ENCODE peak calls at places on chromosomes 5 and 9, in nine cellular contexts. R, K, U, V, S, M, C, P and A are unnamed samples.

GRCh38 chr5:44389410-44389879 is at the start of gene FGF10:
- DNase-seq in R (peak), M (peak), C (no peak), S (no peak), U (no peak), K (no peak), V (peak), P (peak), A (peak)

GRCh38 chr5:110751902-110752762 is 13.3 kb downstream of the SLC25A46 start:
- DNase-seq in S (peak), R (no peak), P (no peak), M (no peak), C (no peak), U (peak), V (no peak), K (peak), A (no peak)

GRCh38 chr5:1930880-1931589 is 48.3 kb upstream of the IRX4 start:
- DNase-seq in V (peak), R (peak), M (peak), P (no peak), S (no peak), U (no peak), K (no peak), C (no peak), A (peak)

GRCh38 chr5:61306531-61307195 is 25.4 kb upstream of the ZSWIM6 start:
- DNase-seq in K (peak), S (peak), P (peak), R (no peak), U (peak), M (no peak), C (no peak), V (no peak), A (no peak)

GRCh38 chr9:21119093-21119770 is 22.4 kb downstream of the IFNW1 start:
- DNase-seq in C (no peak), U (no peak), P (no peak), M (no peak), V (no peak), K (no peak), R (no peak), S (peak), A (no peak)

GRCh38 chr9:136622538-136622948 is 40.2 kb upstream of the EGFL7 start:
- DNase-seq in R (no peak), V (no peak), K (no peak), U (no peak), C (no peak), P (no peak), S (no peak), M (no peak), A (no peak)

GRCh38 chr5:34524123-34524522 is 132.0 kb upstream of the RAI14 start:
- DNase-seq in R (no peak), U (peak), V (no peak), S (peak), M (peak), K (peak), C (no peak), P (peak), A (no peak)

GRCh38 chr9:127628644-127629467 is 16.8 kb downstream of the STXBP1 start:
- DNase-seq in C (no peak), S (no peak), R (peak), K (no peak), V (no peak), M (peak), U (peak), P (peak), A (no peak)

GRCh38 chr5:157267766-157268480 is 2.0 kb downstream of the CYFIP2 start:
- DNase-seq in R (no peak), K (no peak), C (no peak), V (no peak), M (no peak), S (no peak), P (no peak), U (no peak), A (no peak)
- TF ChIP-seq CTCF in R (no peak), K (peak), C (no peak), V (peak), M (no peak), S (no peak), P (no peak), U (no peak), A (no peak)

GRCh38 chr9:77449177-77450092 is 198.7 kb downstream of the GNA14 start:
- DNase-seq in S (peak), U (peak), P (peak), K (peak), M (no peak), V (no peak), R (no peak), C (peak), A (no peak)
- TF ChIP-seq CTCF in S (no peak), U (no peak), P (peak), K (peak), M (no peak), V (peak), R (no peak), C (no peak), A (no peak)

GRCh38 chr9:38668791-38669466 is 48.5 kb upstream of the ANKRD18A start:
- DNase-seq in K (no peak), V (no peak), M (no peak), C (no peak), U (no peak), S (no peak), P (no peak), R (no peak), A (no peak)

GRCh38 chr9:38659538-38659937 is 39.1 kb upstream of the ANKRD18A start:
- DNase-seq in U (no peak), K (no peak), M (no peak), R (no peak), S (no peak), P (no peak), V (no peak), C (no peak), A (no peak)

GRCh38 chr9:38662763-38663593 is 42.6 kb upstream of the ANKRD18A start:
- DNase-seq in R (no peak), K (peak), U (peak), M (no peak), S (peak), V (no peak), P (peak), C (no peak), A (no peak)
- TF ChIP-seq CTCF in R (no peak), K (peak), U (peak), M (peak), S (peak), V (peak), P (peak), C (no peak), A (peak)

DNA sequence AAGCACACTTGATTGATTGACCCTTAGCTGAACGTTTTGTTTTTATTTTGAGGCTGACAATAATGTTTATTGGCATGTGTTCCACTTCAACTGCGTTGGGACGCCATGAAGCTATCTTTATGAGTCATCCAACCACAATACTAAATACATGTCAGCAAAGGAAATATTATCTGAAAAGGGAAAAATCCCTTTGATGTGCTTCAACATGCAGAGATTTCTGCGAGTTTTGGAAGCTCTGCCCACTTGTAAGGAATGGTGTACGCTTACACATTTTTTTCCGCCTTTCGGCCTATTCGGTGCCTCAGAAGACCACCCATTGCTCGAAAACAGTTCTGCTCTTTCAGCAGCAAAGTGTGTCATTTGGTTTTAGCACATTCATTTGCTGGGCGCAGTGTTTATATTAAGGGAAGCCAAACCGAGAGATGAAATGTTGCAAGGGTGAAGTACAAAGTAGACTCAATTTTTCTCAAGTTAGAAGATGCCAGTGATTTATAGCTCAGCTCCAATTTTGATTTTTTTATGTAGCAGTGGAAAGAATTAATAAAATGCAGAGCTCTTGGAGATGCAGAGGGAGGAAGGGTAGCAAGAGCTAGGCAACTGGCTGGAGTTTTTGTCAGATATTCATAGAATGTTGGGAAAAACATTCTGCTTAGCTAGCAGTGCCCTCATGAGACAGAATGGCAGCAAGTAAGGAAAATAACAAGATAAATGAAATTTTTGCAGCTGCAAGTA is 68.9 kb downstream of the PRDM6 start:
- DNase-seq in P (peak), S (peak), U (peak), R (no peak), K (peak), M (no peak), V (no peak), C (no peak), A (no peak)
- TF ChIP-seq CTCF in P (peak), S (no peak), U (peak), R (no peak), K (peak), M (no peak), V (no peak), C (no peak), A (no peak)

GRCh38 chr9:89926167-89926566 is 321.4 kb downstream of the GADD45G start:
- DNase-seq in U (no peak), M (no peak), S (no peak), V (no peak), R (no peak), P (no peak), K (no peak), C (no peak), A (no peak)

GRCh38 chr9:89926691-89927220 is 321.9 kb downstream of the GADD45G start:
- DNase-seq in C (no peak), M (no peak), V (no peak), P (no peak), K (no peak), R (no peak), S (no peak), U (no peak), A (no peak)

GRCh38 chr9:89923961-89924504 is 319.2 kb downstream of the GADD45G start:
- DNase-seq in U (peak), K (peak), P (no peak), R (no peak), M (peak), V (no peak), S (no peak), C (no peak), A (no peak)

GRCh38 chr9:89923174-89923573 is 318.4 kb downstream of the GADD45G start:
- DNase-seq in U (no peak), V (no peak), S (no peak), M (no peak), C (no peak), R (no peak), K (no peak), P (no peak), A (no peak)

GRCh38 chr9:89924611-89925010 is 319.8 kb downstream of the GADD45G start:
- DNase-seq in R (no peak), K (no peak), S (no peak), U (no peak), C (no peak), V (no peak), M (no peak), P (no peak), A (no peak)
- TF ChIP-seq CTCF in R (no peak), K (no peak), S (no peak), U (no peak), C (no peak), V (no peak), M (no peak), P (no peak), A (no peak)

GRCh38 chr5:91635950-91636349 is 252.8 kb upstream of the ARRDC3 start:
- DNase-seq in R (no peak), S (no peak), P (no peak), M (no peak), U (no peak), V (no peak), C (no peak), K (no peak), A (no peak)

GRCh38 chr5:91639744-91640143 is 256.6 kb upstream of the ARRDC3 start:
- DNase-seq in C (no peak), K (no peak), U (no peak), M (no peak), V (no peak), S (no peak), R (no peak), P (no peak), A (no peak)

GRCh38 chr5:91632871-91633270 is 249.8 kb upstream of the ARRDC3 start:
- DNase-seq in S (no peak), V (no peak), P (no peak), U (no peak), C (no peak), M (no peak), K (no peak), R (no peak), A (no peak)

GRCh38 chr5:91638010-91638409 is 254.9 kb upstream of the ARRDC3 start:
- DNase-seq in R (no peak), M (no peak), V (no peak), P (no peak), S (no peak), K (no peak), C (no peak), U (no peak), A (no peak)

GRCh38 chr5:91636351-91636750 is 253.2 kb upstream of the ARRDC3 start:
- DNase-seq in M (no peak), R (no peak), P (no peak), S (no peak), K (peak), U (no peak), C (no peak), V (no peak), A (no peak)
- TF ChIP-seq CTCF in M (no peak), R (no peak), P (no peak), S (no peak), K (no peak), U (no peak), C (no peak), V (peak), A (peak)

DNA sequence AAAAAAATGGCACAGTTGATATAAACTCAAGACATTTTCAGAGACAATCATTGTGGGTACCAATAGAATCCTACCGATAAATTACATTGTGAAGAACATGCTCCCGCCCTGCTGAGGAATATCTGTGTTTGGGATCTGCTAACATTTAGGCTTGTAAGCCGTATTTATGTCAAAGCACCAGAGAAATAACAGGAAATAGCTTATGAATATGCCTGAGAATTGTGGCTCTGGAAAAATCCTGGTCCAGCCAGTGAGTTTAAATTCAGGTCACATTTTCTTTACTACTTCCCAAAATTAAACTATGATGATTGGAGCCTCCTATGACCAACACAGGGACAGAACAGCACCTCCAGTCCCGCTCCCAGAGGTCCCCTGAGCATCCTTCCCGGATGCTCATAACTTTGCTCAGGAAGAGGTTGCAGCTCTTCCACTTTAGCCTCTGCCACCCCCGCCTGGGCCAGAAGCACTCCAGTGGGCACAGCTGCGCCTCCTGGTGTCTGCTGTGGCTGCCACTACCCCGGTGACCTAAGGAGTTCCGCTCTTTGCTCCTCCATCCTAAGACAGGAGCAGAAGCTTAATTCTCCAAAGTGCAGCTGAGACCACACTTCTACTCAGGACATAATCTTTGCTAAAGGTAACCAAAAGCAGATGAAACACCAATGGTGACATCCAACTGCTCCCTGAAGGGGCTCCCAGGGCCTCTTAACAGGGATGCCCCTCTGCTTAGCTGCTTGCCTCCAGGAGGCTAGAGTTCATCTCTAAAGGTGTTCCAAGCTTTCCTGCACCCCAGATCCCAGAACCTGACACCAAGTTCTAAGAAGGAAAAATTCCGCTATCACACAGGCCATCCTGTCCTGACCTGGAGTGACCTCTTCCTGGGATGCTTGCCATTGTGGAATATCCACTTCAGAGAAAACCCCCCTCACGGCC is 58.8 kb downstream of the SLC1A1 start:
- DNase-seq in R (peak), V (peak), M (no peak), U (peak), K (no peak), C (no peak), P (no peak), S (peak), A (peak)
- TF ChIP-seq CTCF in R (no peak), V (peak), M (peak), U (peak), K (peak), C (no peak), P (peak), S (peak), A (peak)